ENCODE peak calls at places on chromosomes 12 and 14, in six cellular contexts. L is OCI-LY7; D is CD8-positive, alpha-beta memory T cell; I is cardiac fibroblast; C is heart left ventricle; E is PC-3. F is an unnamed sample.
A peak's percentile ranks its signal among the peaks of the same experiment; 100 is the strongest.

GRCh38 chr12:19597304-19598066 is 158.2 kb downstream of the AEBP2 start:
- DNase-seq in I (no peak), D (no peak), L (no peak), C (no peak), E (no peak), F (no peak)

GRCh38 chr12:56724660-56724988 is 475 bp downstream of the NACA start:
- DNase-seq in C (peak; percentile 24), E (no peak), I (no peak), L (no peak), D (no peak), F (no peak)

GRCh38 chr12:1972260-1972659 is 32.0 kb downstream of the DCP1B start:
- DNase-seq in I (peak; percentile 55), E (peak; percentile 24), C (no peak), D (no peak), L (no peak), F (no peak)

GRCh38 chr14:75452900-75453816 is 25.3 kb downstream of the JDP2 start:
- DNase-seq in E (peak; percentile 5), I (peak; percentile 77), L (no peak), D (no peak), C (peak; percentile 54), F (peak; percentile 86)

GRCh38 chr12:68080577-68080976 is 79.0 kb downstream of the IFNG start:
- DNase-seq in E (no peak), L (no peak), C (no peak), I (no peak), D (peak; percentile 41), F (no peak)

GRCh38 chr12:31238764-31239387 is 87.1 kb downstream of the SINHCAF start:
- DNase-seq in L (peak; percentile 73), I (peak; percentile 82), D (peak; percentile 55), C (peak; percentile 44), E (peak; percentile 90), F (no peak)

GRCh38 chr14:21719841-21720240 is 46.2 kb upstream of the OR4E1 start:
- DNase-seq in I (no peak), E (no peak), D (no peak), L (no peak), C (no peak), F (no peak)

GRCh38 chr12:106583578-106584103 is 837 bp downstream of the RFX4 start:
- DNase-seq in D (no peak), I (peak; percentile 23), E (no peak), L (no peak), C (no peak), F (no peak)

GRCh38 chr12:85575115-85576096 is 260.8 kb downstream of the RASSF9 start:
- DNase-seq in D (no peak), L (peak; percentile 55), C (peak; percentile 29), E (peak; percentile 81), I (peak; percentile 81), F (no peak)

GRCh38 chr12:25364529-25365339 is 114.0 kb upstream of the KRAS start:
- DNase-seq in L (no peak), I (no peak), E (no peak), C (no peak), D (no peak), F (no peak)
- H3K4me3 ChIP-seq in L (no peak overlapping the region), I (no peak overlapping the region), E (no peak overlapping the region), C (no peak overlapping the region), D (no peak overlapping the region), F (no peak overlapping the region)

GRCh38 chr14:93959239-93960107 is 16.9 kb downstream of the ASB2 start:
- DNase-seq in D (peak; percentile 73), E (peak; percentile 95), C (peak; percentile 58), L (peak; percentile 87), I (peak; percentile 94), F (peak; percentile 84)
- H3K4me3 ChIP-seq in D (peak overlapping the region; percentile 3), E (peak overlapping the region; percentile 9), C (no peak overlapping the region), L (peak overlapping the region; percentile 51), I (no peak overlapping the region), F (no peak overlapping the region)

DNA sequence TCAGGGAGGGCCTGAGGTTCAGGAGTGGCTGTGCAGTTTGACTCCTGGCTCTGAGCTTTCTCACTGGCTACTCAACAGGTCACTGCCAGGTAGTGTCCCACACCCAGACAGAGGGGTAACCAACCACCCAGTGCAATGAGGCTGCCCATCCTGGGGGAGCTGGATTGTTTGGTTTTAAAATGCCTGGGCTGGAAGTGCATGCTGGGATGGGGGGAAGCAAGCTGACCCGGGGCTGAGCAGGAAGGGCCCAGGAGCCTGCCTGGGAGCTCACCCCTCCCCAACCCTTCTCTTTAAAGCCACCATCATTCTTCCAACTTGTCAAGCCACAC is 12.6 kb upstream of the ABHD12B start:
- DNase-seq in L (no peak), C (no peak), E (peak; percentile 30), I (no peak), D (no peak), F (no peak)
- H3K4me3 ChIP-seq in L (peak overlapping the region; percentile 68), C (peak overlapping the region; percentile 56), E (peak overlapping the region; percentile 82), I (peak overlapping the region; percentile 45), D (peak overlapping the region; percentile 85), F (peak overlapping the region; percentile 46)

GRCh38 chr12:51846911-51847829 is 1.3 kb downstream of the FIGNL2 start:
- DNase-seq in I (no peak), C (peak; percentile 73), E (no peak), L (no peak), D (peak; percentile 36), F (peak; percentile 85)

GRCh38 chr12:51848843-51849735 is 571 bp upstream of the FIGNL2 start:
- DNase-seq in D (no peak), C (peak; percentile 40), I (no peak), E (no peak), L (no peak), F (peak; percentile 80)

GRCh38 chr12:51846209-51846779 is 2.2 kb downstream of the FIGNL2 start:
- DNase-seq in L (no peak), D (no peak), C (no peak), E (no peak), I (no peak), F (no peak)

GRCh38 chr12:51850081-51850932 is 1.8 kb upstream of the FIGNL2 start:
- DNase-seq in E (no peak), L (no peak), C (no peak), I (no peak), D (no peak), F (no peak)

DNA sequence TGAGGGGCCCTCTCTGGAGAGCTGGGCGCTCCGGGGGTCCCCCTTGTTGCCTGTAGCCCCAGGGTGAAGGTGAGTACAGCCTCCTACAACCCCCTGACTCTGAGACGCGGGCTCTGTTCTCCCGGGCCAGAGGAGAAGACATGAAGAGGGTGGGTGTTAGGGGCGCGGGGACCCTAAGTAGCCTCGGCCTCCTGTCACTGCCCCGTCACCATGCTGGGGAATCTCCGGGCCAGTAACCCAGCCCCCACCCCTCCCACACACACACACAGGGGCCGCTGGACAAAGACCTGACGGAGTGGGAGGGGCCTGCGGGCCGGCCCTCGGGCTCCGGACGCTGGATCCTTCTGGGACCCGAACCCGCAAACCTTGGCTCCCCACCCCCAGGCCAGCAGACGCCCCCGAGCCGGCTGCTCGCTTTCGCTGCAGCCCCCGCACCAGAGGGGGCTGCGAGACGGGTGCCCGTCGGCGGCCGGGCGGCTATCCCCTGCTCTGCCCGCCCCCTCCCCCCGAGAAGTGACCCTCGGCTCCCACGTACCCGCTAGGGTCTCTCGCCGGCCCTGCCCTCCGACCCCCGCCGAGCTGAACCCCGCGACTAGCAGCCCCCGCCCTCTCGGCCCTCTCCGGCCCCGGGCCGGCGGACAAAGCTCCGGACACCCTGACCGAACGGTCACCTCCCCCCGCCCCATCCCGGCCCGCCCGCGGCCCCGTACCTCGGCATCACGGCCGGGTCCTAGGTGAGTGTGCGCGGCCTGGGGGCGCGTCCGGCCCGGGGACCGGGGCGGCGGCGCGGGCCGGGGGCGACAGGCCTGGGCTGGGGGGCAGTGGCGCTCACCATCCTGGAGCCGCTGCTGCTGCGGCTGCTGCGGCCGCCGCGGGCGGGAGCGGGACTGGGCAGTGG is at the start of gene FIGNL2:
- DNase-seq in C (peak; percentile 46), L (no peak), D (no peak), I (no peak), E (no peak), F (no peak)
- H3K4me3 ChIP-seq in C (peak within 1 kb of the TSS; percentile 68), L (no peak within 1 kb of the TSS), D (no peak within 1 kb of the TSS), I (peak within 1 kb of the TSS; percentile 13), E (peak within 1 kb of the TSS; percentile 76), F (peak within 1 kb of the TSS; percentile 4)

GRCh38 chr12:8947737-8948136 is 1.7 kb downstream of the M6PR start:
- DNase-seq in L (peak; percentile 22), I (no peak), C (no peak), D (no peak), E (no peak), F (no peak)
- H3K4me3 ChIP-seq in L (peak overlapping the region; percentile 88), I (no peak overlapping the region), C (peak overlapping the region; percentile 74), D (peak overlapping the region; percentile 97), E (peak overlapping the region; percentile 85), F (no peak overlapping the region)

DNA sequence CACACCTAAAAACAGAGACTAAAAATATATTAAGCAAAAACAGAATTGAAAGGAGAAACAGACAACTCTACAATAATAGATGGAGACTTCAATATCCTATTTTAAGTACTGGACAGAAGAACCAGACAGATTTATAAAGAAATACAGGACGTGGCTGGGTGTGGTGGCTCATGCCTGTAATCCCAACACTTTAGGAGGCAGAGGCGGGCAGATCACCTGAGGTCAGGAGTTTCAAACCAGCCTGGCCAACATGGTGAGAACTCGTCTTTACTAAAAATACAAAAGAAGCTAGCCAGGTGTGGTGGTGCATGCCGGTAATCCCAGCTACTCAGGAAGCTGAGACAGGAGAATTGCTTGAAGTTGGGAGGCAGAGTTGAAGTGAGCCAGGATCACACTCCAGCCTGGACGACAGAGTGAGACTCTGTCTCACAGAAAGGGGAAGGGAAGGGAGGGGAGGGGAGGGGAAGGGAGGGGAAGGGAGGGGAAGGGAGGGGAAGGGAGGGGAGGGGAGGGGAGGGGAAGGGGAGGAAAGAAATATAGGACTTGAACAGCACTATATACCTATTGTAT is 53.0 kb downstream of the CDK17 start:
- DNase-seq in L (no peak), C (no peak), D (no peak), I (no peak), E (no peak), F (no peak)
- H3K4me3 ChIP-seq in L (peak overlapping the region; percentile 48), C (peak overlapping the region; percentile 44), D (peak overlapping the region; percentile 13), I (no peak overlapping the region), E (no peak overlapping the region), F (no peak overlapping the region)

DNA sequence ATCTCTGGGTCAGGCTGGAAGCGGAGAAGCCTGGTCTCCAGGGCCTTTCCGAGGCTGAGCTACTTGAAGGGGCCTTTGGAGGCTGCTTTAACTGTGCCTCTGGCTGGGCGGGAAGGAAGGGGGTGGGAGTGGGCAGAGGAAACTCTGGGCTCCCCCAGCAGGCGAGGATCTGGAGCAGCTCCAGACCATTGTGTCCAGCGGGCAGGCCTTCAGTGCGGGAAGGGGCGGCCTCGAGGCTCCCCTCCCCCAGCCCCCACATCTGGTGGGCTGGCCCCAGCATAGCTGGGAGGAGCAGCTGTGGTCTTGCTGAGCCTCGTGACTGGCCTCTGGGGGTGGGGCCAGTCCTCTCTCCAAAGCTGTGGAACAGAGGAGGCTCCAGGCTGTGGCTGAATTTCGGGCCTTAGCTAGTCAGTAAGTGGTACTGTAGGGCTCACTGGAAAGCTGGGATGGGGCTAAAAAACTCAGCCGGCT is 3.4 kb downstream of the TAMALIN start:
- DNase-seq in C (peak; percentile 91), D (no peak), L (no peak), I (peak; percentile 81), E (no peak), F (peak; percentile 88)
- H3K4me3 ChIP-seq in C (peak overlapping the region; percentile 86), D (no peak overlapping the region), L (no peak overlapping the region), I (peak overlapping the region; percentile 22), E (no peak overlapping the region), F (no peak overlapping the region)

F was measured in aorta.